ENCODE peak calls at places on chromosomes 11 and 22, in four cellular contexts. B is AG09319, I is nephron progenitor cell, U is thoracic aorta. T is an unnamed sample.

GRCh38 chr22:47534150-47535133 is 772.0 kb downstream of the TBC1D22A start:
- DNase-seq in B (no peak), I (no peak), U (no peak), T (no peak)

GRCh38 chr11:12185914-12186313 is 75.5 kb downstream of the MICAL2 start:
- DNase-seq in B (no peak), I (no peak), U (no peak), T (no peak)

GRCh38 chr22:45166935-45167334 is 3.2 kb downstream of the NUP50 start:
- DNase-seq in B (no peak), I (no peak), U (no peak), T (no peak)

GRCh38 chr22:37632174-37633081 is 7.0 kb upstream of the SH3BP1 start:
- DNase-seq in B (no peak), I (no peak), U (no peak), T (no peak)

GRCh38 chr22:30460147-30460546 is 11.7 kb downstream of the SEC14L3 start:
- DNase-seq in B (no peak), I (no peak), U (no peak), T (no peak)

GRCh38 chr11:8019671-8020597 is 32.8 kb downstream of the EIF3F start:
- DNase-seq in B (no peak), I (peak; percentile 48), U (no peak), T (peak; percentile 84)

GRCh38 chr11:47889714-47890441 is 41.7 kb upstream of the NUP160 start:
- DNase-seq in B (no peak), I (no peak), U (no peak), T (no peak)

GRCh38 chr22:42745118-42745517 is 24.4 kb upstream of the A4GALT start:
- DNase-seq in B (no peak), I (no peak), U (no peak), T (no peak)

GRCh38 chr11:64122411-64123101 is 43.4 kb downstream of the MACROD1 start:
- DNase-seq in B (no peak), I (no peak), U (no peak), T (no peak)

GRCh38 chr11:64566915-64567882 is 23.8 kb upstream of the SLC22A12 start:
- DNase-seq in B (no peak), I (peak; percentile 63), U (no peak), T (no peak)

GRCh38 chr11:109046284-109046992 is 375.6 kb upstream of the C11orf87 start:
- DNase-seq in B (no peak), I (no peak), U (no peak), T (no peak)

GRCh38 chr11:2142762-2143202 is 3.6 kb upstream of the IGF2 start:
- DNase-seq in B (no peak), I (no peak), U (no peak), T (no peak)

GRCh38 chr11:79486239-79486984 is 45.6 kb upstream of the TENM4 start:
- DNase-seq in B (no peak), I (no peak), U (no peak), T (no peak)

GRCh38 chr11:18145025-18145424 is 12.7 kb downstream of the MRGPRX3 start:
- DNase-seq in B (no peak), I (no peak), U (no peak), T (no peak)

GRCh38 chr11:111922803-111923202 is 4.1 kb downstream of the C11orf52 start:
- DNase-seq in B (no peak), I (no peak), U (peak; percentile 81), T (no peak)

GRCh38 chr11:9568854-9569587 is 4.4 kb upstream of the WEE1 start:
- DNase-seq in B (peak; percentile 91), I (no peak), U (no peak), T (peak; percentile 90)

GRCh38 chr11:128400382-128401203 is 186.8 kb downstream of the ETS1 start:
- DNase-seq in B (peak; percentile 80), I (no peak), U (no peak), T (no peak)

GRCh38 chr11:12808519-12808918 is 134.3 kb downstream of the TEAD1 start:
- DNase-seq in B (no peak), I (no peak), U (no peak), T (no peak)

GRCh38 chr11:128313931-128314330 is 273.4 kb downstream of the ETS1 start:
- DNase-seq in B (no peak), I (no peak), U (no peak), T (no peak)

GRCh38 chr11:66880484-66881211 is 23.8 kb downstream of the LRFN4 start:
- DNase-seq in B (no peak), I (no peak), U (no peak), T (no peak)

GRCh38 chr11:69138265-69138664 is 17.5 kb upstream of the SMIM38 start:
- DNase-seq in B (no peak), I (no peak), U (no peak), T (no peak)

GRCh38 chr22:32309585-32310251 is 47.9 kb upstream of the RFPL3 start:
- DNase-seq in B (no peak), I (peak; percentile 22), U (no peak), T (no peak)

GRCh38 chr11:117223741-117224685 is 7.9 kb downstream of the PCSK7 start:
- DNase-seq in B (no peak), I (no peak), U (no peak), T (no peak)

GRCh38 chr11:126963603-126964353 is 36.8 kb downstream of the KIRREL3 start:
- DNase-seq in B (no peak), I (no peak), U (no peak), T (no peak)

GRCh38 chr22:24485608-24486007 is 9.5 kb upstream of the UPB1 start:
- DNase-seq in B (no peak), I (no peak), U (no peak), T (no peak)
- TF ChIP-seq CTCF in B (no peak), I (no peak), U (no peak), T (peak; percentile 54)

GRCh38 chr22:41285820-41286638 is at the start of gene RANGAP1:
- DNase-seq in B (peak; percentile 95), I (peak; percentile 96), U (peak; percentile 82), T (peak; percentile 100)
- TF ChIP-seq CTCF in B (peak; percentile 10), I (no peak), U (peak; percentile 35), T (peak; percentile 26)

GRCh38 chr11:43278302-43278956 is 33.4 kb upstream of the API5 start:
- DNase-seq in B (no peak), I (no peak), U (no peak), T (no peak)
- TF ChIP-seq CTCF in B (no peak), I (peak; percentile 35), U (no peak), T (peak; percentile 41)

DNA sequence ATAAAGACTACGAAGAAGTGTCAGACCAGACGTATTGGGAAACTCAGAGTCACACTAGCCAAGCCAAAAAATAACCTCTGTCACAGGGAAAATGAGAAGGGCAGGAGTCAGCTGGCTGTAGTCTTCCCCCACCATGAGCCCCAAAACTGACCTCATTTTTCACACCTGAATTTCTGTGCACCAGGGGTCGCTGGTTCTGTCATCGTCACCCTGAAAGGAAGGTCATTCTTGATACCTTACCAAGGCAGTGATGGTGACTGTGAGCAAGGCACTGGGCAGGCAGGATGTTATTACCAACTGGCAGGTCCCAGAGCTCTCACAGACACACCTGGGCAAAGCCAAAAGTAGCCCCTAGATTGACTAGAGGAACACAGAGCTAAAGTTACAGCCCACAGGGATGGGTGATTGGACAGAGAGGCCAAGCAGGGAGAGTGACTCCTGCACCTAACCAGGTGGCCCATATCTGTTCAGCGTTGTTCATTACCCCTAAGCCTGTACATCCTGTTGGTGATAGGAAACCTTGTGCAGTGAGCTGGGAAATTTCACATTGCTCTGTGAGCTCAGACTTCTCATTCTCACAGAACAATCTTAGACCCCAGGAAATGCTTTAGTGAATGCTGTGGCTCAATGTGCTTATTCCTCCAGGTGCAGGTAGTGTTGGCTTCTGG is 32.3 kb upstream of the OR56A1 start:
- DNase-seq in B (no peak), I (no peak), U (no peak), T (no peak)
- TF ChIP-seq CTCF in B (no peak), I (no peak), U (no peak), T (no peak)

GRCh38 chr11:25838918-25839611 is 492.9 kb upstream of the ANO3 start:
- DNase-seq in B (no peak), I (no peak), U (no peak), T (no peak)
- TF ChIP-seq CTCF in B (no peak), I (no peak), U (no peak), T (no peak)

GRCh38 chr11:103929168-103929903 is 107.1 kb upstream of the DDI1 start:
- DNase-seq in B (no peak), I (no peak), U (no peak), T (no peak)

GRCh38 chr11:103928040-103928555 is 108.3 kb upstream of the DDI1 start:
- DNase-seq in B (no peak), I (no peak), U (no peak), T (no peak)

GRCh38 chr11:103926990-103927389 is 109.5 kb upstream of the DDI1 start:
- DNase-seq in B (no peak), I (no peak), U (no peak), T (no peak)

GRCh38 chr11:103924166-103925013 is 112.0 kb upstream of the DDI1 start:
- DNase-seq in B (no peak), I (no peak), U (no peak), T (no peak)

GRCh38 chr11:103927535-103927934 is 108.9 kb upstream of the DDI1 start:
- DNase-seq in B (no peak), I (no peak), U (no peak), T (no peak)
- TF ChIP-seq CTCF in B (peak; percentile 43), I (no peak), U (no peak), T (peak; percentile 47)

T was measured in osteocyte.